ENCODE peak calls at places on chromosome 5, in six cellular contexts. I is neuronal stem cell, D is IMR-90, F is H9, N is mesenchymal stem cell, O is H1. E is an unnamed sample.

GRCh38 chr5:77076961-77077820 is 9.9 kb downstream of the ZBED3 start:
- DNase-seq in D (peak; percentile 58), O (peak; percentile 94), I (peak; percentile 71), F (peak; percentile 83), N (peak; percentile 65), E (peak; percentile 65)

GRCh38 chr5:127697894-127698600 is 5.1 kb upstream of the CCDC192 start:
- DNase-seq in F (no peak), O (no peak), I (no peak), N (peak; percentile 68), D (peak; percentile 51), E (no peak)

GRCh38 chr5:163915481-163915961 is 410.1 kb downstream of the MAT2B start:
- DNase-seq in F (no peak), O (no peak), N (peak; percentile 45), D (peak; percentile 57), I (no peak), E (no peak)

GRCh38 chr5:108545301-108545700 is 163.4 kb upstream of the FBXL17 start:
- DNase-seq in D (no peak), F (no peak), I (no peak), O (no peak), N (no peak), E (no peak)

GRCh38 chr5:113518884-113519283 is 5.4 kb downstream of the YTHDC2 start:
- DNase-seq in I (no peak), O (no peak), F (no peak), D (no peak), N (no peak), E (no peak)

GRCh38 chr5:119355244-119355635 is 579 bp upstream of the TNFAIP8 start:
- DNase-seq in O (peak; percentile 62), I (no peak), D (no peak), N (no peak), F (peak; percentile 78), E (peak; percentile 98)

GRCh38 chr5:115571441-115571878 is 26.9 kb upstream of the FEM1C start:
- DNase-seq in O (no peak), F (peak; percentile 47), N (no peak), D (no peak), I (peak; percentile 30), E (no peak)

GRCh38 chr5:160463775-160464465 is 42.3 kb downstream of the PTTG1 start:
- DNase-seq in F (no peak), I (no peak), O (no peak), N (peak; percentile 20), D (peak; percentile 93), E (no peak)

GRCh38 chr5:169695919-169696490 is 58.9 kb downstream of the DOCK2 start:
- DNase-seq in F (no peak), N (peak; percentile 94), D (peak; percentile 98), I (no peak), O (no peak), E (peak; percentile 36)

GRCh38 chr5:6637022-6637421 is 3.8 kb downstream of the SRD5A1 start:
- DNase-seq in O (no peak), D (no peak), F (no peak), I (no peak), N (no peak), E (no peak)

GRCh38 chr5:143023447-143024096 is 253.4 kb downstream of the ARHGAP26 start:
- DNase-seq in O (no peak), I (no peak), N (no peak), D (peak; percentile 68), F (no peak), E (no peak)

GRCh38 chr5:178115835-178116405 is 2.6 kb downstream of the N4BP3 start:
- DNase-seq in O (no peak), F (peak; percentile 69), D (no peak), I (peak; percentile 74), N (no peak), E (no peak)

GRCh38 chr5:125394661-125395280 is 648.3 kb upstream of the ZNF608 start:
- DNase-seq in N (no peak), O (no peak), I (no peak), D (no peak), F (no peak), E (no peak)
- H2AFZ ChIP-seq in N (no peak overlapping the region), O (no peak overlapping the region), I (no peak overlapping the region), D (no peak overlapping the region), F (no peak overlapping the region), E (no peak overlapping the region)

GRCh38 chr5:144139586-144139985 is 30.9 kb downstream of the YIPF5 start:
- DNase-seq in F (no peak), D (peak; percentile 37), O (no peak), I (no peak), N (peak; percentile 28), E (no peak)
- H3K18ac ChIP-seq in F (no peak overlapping the region), D (peak overlapping the region; percentile 29), O (no peak overlapping the region), I (no peak overlapping the region), N (no peak overlapping the region), E (no peak overlapping the region)

GRCh38 chr5:59187772-59188347 is 605.0 kb downstream of the RAB3C start:
- DNase-seq in O (no peak), N (peak; percentile 79), I (no peak), D (peak; percentile 72), F (no peak), E (no peak)

GRCh38 chr5:59186623-59187022 is 603.7 kb downstream of the RAB3C start:
- DNase-seq in N (peak; percentile 67), O (no peak), F (no peak), D (peak; percentile 54), I (no peak), E (no peak)

GRCh38 chr5:59189482-59189881 is 606.6 kb downstream of the RAB3C start:
- DNase-seq in I (no peak), D (no peak), N (no peak), O (no peak), F (no peak), E (no peak)

GRCh38 chr5:59190746-59191145 is 607.9 kb downstream of the RAB3C start:
- DNase-seq in F (no peak), N (peak; percentile 45), O (no peak), D (no peak), I (no peak), E (no peak)

GRCh38 chr5:59188415-59189225 is 605.7 kb downstream of the RAB3C start:
- DNase-seq in F (peak; percentile 67), D (peak; percentile 70), I (peak; percentile 45), O (no peak), N (peak; percentile 74), E (peak; percentile 86)
- H2AFZ ChIP-seq in F (peak overlapping the region; percentile 74), D (peak overlapping the region; percentile 71), I (peak overlapping the region; percentile 85), O (peak overlapping the region; percentile 89), N (no peak overlapping the region), E (no peak overlapping the region)

DNA sequence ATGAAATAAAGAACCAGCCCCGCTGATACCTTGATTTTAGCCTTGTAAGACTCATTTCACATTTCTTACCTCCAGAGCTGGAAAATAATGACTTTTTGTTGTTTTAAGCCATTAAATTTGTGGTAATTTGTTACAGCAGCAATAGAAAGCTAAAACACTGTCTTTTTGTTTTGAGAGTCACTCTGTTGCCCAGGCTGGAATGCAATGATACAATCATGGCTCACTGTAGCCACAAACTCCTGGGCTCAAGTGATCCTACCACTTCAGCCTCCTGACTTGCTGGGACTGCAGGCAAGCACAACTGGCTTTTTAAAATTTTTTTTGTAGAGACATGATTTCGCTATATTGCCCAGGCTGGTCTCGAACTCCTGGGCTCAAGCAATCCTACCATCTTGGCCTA is 34.7 kb upstream of the MYO10 start:
- DNase-seq in F (no peak), D (peak; percentile 60), N (no peak), I (no peak), O (no peak), E (no peak)
- H3K18ac ChIP-seq in F (no peak overlapping the region), D (no peak overlapping the region), N (no peak overlapping the region), I (no peak overlapping the region), O (no peak overlapping the region), E (no peak overlapping the region)

E was measured in trophoblast cell.